ENCODE peak calls at places on chromosome 5, in eight cellular contexts. E is fibroblast of villous mesenchyme, O is AG04450, G is AG10803, K is astrocyte of the spinal cord, P is lower lobe of right lung, S is fibroblast of mammary gland, I is AG09309. J is an unnamed sample.

GRCh38 chr5:98774192-98775046 is 956 bp downstream of the RGMB start:
- DNase-seq in E (peak), O (no peak), G (peak), K (peak), P (peak), S (peak), I (no peak), J (peak)

GRCh38 chr5:90545511-90545910 is 13.1 kb upstream of the ADGRV1 start:
- DNase-seq in E (no peak), O (no peak), G (no peak), K (no peak), P (no peak), S (no peak), I (no peak), J (no peak)

GRCh38 chr5:68033961-68034581 is 181.5 kb upstream of the PIK3R1 start:
- DNase-seq in E (peak), O (peak), G (peak), K (peak), P (peak), S (peak), I (no peak), J (peak)

GRCh38 chr5:91178461-91178860 is 204.7 kb downstream of the ARRDC3 start:
- DNase-seq in E (peak), O (no peak), G (peak), K (no peak), P (no peak), S (peak), I (peak), J (peak)

GRCh38 chr5:104512063-104512798 is 949.6 kb upstream of the NUDT12 start:
- DNase-seq in E (peak), O (no peak), G (no peak), K (peak), P (no peak), S (no peak), I (no peak), J (no peak)

GRCh38 chr5:180813418-180813817 is 10.8 kb upstream of the MGAT1 start:
- DNase-seq in E (no peak), O (no peak), G (no peak), K (no peak), P (no peak), S (no peak), I (no peak), J (no peak)

GRCh38 chr5:107401470-107402085 is 269.2 kb downstream of the EFNA5 start:
- DNase-seq in E (no peak), O (no peak), G (no peak), K (no peak), P (no peak), S (no peak), I (no peak), J (no peak)

GRCh38 chr5:102826629-102827028 is 71.5 kb downstream of the PAM start:
- DNase-seq in E (no peak), O (no peak), G (no peak), K (no peak), P (no peak), S (no peak), I (no peak), J (no peak)

GRCh38 chr5:55668356-55668755 is 43.8 kb downstream of the SLC38A9 start:
- DNase-seq in E (peak), O (peak), G (peak), K (peak), P (no peak), S (peak), I (peak), J (peak)

GRCh38 chr5:55052383-55052931 is 28.4 kb downstream of the GZMK start:
- DNase-seq in E (no peak), O (no peak), G (no peak), K (no peak), P (no peak), S (peak), I (no peak), J (no peak)

GRCh38 chr5:83917261-83917908 is 196.7 kb upstream of the HAPLN1 start:
- DNase-seq in E (no peak), O (no peak), G (no peak), K (no peak), P (no peak), S (no peak), I (no peak), J (no peak)

GRCh38 chr5:94057655-94058054 is 316.3 kb upstream of the POU5F2 start:
- DNase-seq in E (no peak), O (no peak), G (no peak), K (peak), P (no peak), S (no peak), I (no peak), J (no peak)

GRCh38 chr5:125698420-125698819 is 724.8 kb upstream of the GRAMD2B start:
- DNase-seq in E (no peak), O (no peak), G (no peak), K (no peak), P (no peak), S (no peak), I (no peak), J (no peak)

GRCh38 chr5:180618830-180619562 is 27.7 kb upstream of the SCGB3A1 start:
- DNase-seq in E (peak), O (no peak), G (peak), K (peak), P (no peak), S (peak), I (no peak), J (peak)

GRCh38 chr5:178346607-178347334 is 114.2 kb upstream of the PHYKPL start:
- DNase-seq in E (no peak), O (no peak), G (no peak), K (no peak), P (peak), S (no peak), I (no peak), J (no peak)

GRCh38 chr5:67537439-67538342 is 341.1 kb upstream of the CD180 start:
- DNase-seq in E (peak), O (no peak), G (peak), K (peak), P (no peak), S (peak), I (no peak), J (peak)

GRCh38 chr5:10831416-10831815 is 70.4 kb upstream of the DAP start:
- DNase-seq in E (peak), O (peak), G (peak), K (peak), P (no peak), S (peak), I (peak), J (peak)

GRCh38 chr5:138874771-138875628 is at the start of gene LRRTM2:
- DNase-seq in E (peak), O (peak), G (peak), K (peak), P (no peak), S (peak), I (no peak), J (peak)

GRCh38 chr5:146409081-146409671 is 38.0 kb upstream of the TCERG1 start:
- DNase-seq in E (peak), O (no peak), G (peak), K (peak), P (no peak), S (peak), I (no peak), J (peak)

GRCh38 chr5:1511651-1512540 is 11.9 kb downstream of the LPCAT1 start:
- DNase-seq in E (peak), O (no peak), G (peak), K (peak), P (no peak), S (peak), I (peak), J (peak)

GRCh38 chr5:181223729-181224389 is 778 bp downstream of the TRIM41 start:
- DNase-seq in E (peak), O (no peak), G (no peak), K (no peak), P (peak), S (no peak), I (no peak), J (no peak)

GRCh38 chr5:110054240-110054639 is 364.5 kb downstream of the MAN2A1 start:
- DNase-seq in E (peak), O (no peak), G (peak), K (peak), P (no peak), S (peak), I (no peak), J (peak)

GRCh38 chr5:100903036-100903887 is at the start of gene ST8SIA4:
- DNase-seq in E (peak), O (peak), G (no peak), K (peak), P (peak), S (peak), I (no peak), J (peak)

GRCh38 chr5:78638423-78638822 is 10.1 kb downstream of the LHFPL2 start:
- DNase-seq in E (peak), O (peak), G (peak), K (peak), P (no peak), S (peak), I (peak), J (peak)

GRCh38 chr5:132025403-132025971 is 14.0 kb upstream of the ACSL6 start:
- DNase-seq in E (no peak), O (no peak), G (no peak), K (no peak), P (no peak), S (no peak), I (no peak), J (no peak)

GRCh38 chr5:168365581-168366081 is 74.2 kb downstream of the WWC1 start:
- DNase-seq in E (peak), O (no peak), G (peak), K (peak), P (peak), S (peak), I (peak), J (peak)

GRCh38 chr5:68730220-68731010 is 363.4 kb upstream of the SLC30A5 start:
- DNase-seq in E (peak), O (peak), G (peak), K (peak), P (no peak), S (peak), I (peak), J (peak)

GRCh38 chr5:118551031-118551430 is 437.3 kb downstream of the DTWD2 start:
- DNase-seq in E (no peak), O (no peak), G (peak), K (no peak), P (no peak), S (peak), I (no peak), J (no peak)

GRCh38 chr5:81006955-81007636 is 46.9 kb downstream of the RASGRF2 start:
- DNase-seq in E (no peak), O (no peak), G (no peak), K (no peak), P (no peak), S (no peak), I (no peak), J (no peak)

GRCh38 chr5:59758566-59758965 is 135.0 kb downstream of the PDE4D start:
- DNase-seq in E (no peak), O (no peak), G (no peak), K (no peak), P (no peak), S (no peak), I (no peak), J (no peak)

GRCh38 chr5:87936667-87937066 is 332.0 kb downstream of the TMEM161B start:
- DNase-seq in E (no peak), O (no peak), G (no peak), K (no peak), P (no peak), S (no peak), I (no peak), J (no peak)

DNA sequence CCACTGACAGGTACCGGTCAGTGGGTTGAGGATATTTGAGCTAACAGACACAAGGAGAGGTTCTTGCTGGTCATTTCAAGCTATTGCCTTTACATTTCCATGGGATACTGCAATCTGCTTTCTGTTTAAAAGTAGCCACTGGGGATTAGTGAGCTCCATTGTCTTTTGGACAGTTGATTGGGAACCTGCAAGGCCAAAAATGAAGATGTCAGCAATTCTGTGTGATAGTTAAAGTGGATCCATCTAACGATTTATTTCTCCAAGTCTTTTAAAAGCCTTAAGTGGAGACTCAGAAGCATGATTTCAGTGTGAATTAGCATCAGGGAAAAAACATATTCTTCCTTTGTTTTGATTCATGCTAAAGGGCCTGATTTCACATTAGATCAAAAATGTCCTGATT is 38.7 kb downstream of the MRPS30 start:
- DNase-seq in E (no peak), O (no peak), G (no peak), K (no peak), P (no peak), S (no peak), I (no peak), J (no peak)
- H3K4me3 ChIP-seq in E (no peak), O (no peak), G (no peak), K (no peak), P (no peak), S (no peak), I (no peak), J (no peak)

GRCh38 chr5:72364961-72365360 is 44.8 kb downstream of the PTCD2 start:
- DNase-seq in E (no peak), O (no peak), G (no peak), K (no peak), P (no peak), S (no peak), I (no peak), J (no peak)

GRCh38 chr5:72363146-72363802 is 43.1 kb downstream of the PTCD2 start:
- DNase-seq in E (peak), O (peak), G (peak), K (peak), P (no peak), S (peak), I (peak), J (peak)

GRCh38 chr5:72364186-72364585 is 44.0 kb downstream of the PTCD2 start:
- DNase-seq in E (no peak), O (no peak), G (no peak), K (no peak), P (no peak), S (no peak), I (no peak), J (no peak)

GRCh38 chr5:72369301-72370079 is 49.3 kb downstream of the PTCD2 start:
- DNase-seq in E (no peak), O (no peak), G (peak), K (no peak), P (no peak), S (no peak), I (no peak), J (no peak)

DNA sequence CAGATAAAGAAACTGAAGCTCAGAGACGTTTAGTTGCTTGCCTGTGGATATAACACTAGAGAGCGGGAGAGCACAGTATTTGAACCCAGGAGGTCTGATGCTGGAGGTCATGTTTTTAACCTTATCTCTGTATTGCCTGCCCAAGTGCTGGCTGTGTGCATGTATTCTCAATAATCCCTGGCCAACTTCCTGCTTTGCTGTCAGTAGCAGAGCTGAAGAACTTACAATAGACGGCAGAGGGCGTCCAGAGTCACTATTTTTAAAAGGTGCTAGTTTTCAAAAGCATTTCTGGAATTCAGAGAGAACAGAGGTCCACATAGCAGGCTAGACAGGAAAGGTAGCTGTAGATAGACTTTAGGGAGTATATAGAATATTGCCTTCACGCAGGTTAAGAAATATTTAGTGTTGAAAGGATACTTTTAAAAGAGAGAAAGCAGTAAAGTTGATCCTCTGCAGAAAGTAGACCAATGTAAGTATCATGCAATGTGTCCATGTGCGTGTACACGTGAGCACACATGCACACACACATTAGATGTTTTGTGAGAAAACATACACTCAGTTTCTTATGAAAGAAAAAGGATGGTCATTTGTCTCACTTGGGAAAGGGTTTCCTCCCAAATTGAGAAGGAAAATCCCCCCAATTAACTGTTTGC is 46.3 kb downstream of the PTCD2 start:
- DNase-seq in E (peak), O (peak), G (peak), K (peak), P (no peak), S (peak), I (peak), J (peak)
- TF ChIP-seq CTCF in E (peak), O (peak), G (peak), K (peak), P (peak), S (peak), I (peak), J (peak)

DNA sequence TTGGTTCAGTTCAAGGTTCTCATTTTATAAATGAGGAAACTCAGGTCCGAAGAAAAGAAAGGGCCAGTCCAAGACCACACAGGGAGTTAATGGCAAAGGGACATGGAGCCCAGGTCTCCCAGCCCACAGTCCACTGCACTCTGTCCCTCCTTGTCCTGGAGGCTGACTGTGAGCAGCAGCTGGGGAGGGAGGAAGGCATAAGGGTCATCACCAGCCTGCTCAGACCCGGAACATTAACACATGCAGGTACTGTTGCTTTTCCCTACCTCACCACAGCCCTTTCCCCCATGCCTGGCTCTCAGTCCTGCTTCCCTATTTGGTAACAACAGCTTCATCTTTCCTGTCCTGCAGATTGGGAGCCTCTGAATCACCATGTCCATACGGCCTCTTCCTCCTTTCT is 4.0 kb downstream of the GPX3 start:
- DNase-seq in E (no peak), O (no peak), G (no peak), K (no peak), P (no peak), S (no peak), I (no peak), J (no peak)
- H3K4me3 ChIP-seq in E (no peak), O (no peak), G (no peak), K (no peak), P (peak), S (no peak), I (no peak), J (no peak)

GRCh38 chr5:149863176-149863575 is 81.4 kb downstream of the PDE6A start:
- DNase-seq in E (no peak), O (no peak), G (no peak), K (no peak), P (no peak), S (no peak), I (no peak), J (no peak)

GRCh38 chr5:149869266-149869875 is 75.2 kb downstream of the PDE6A start:
- DNase-seq in E (no peak), O (no peak), G (no peak), K (no peak), P (no peak), S (no peak), I (no peak), J (no peak)

GRCh38 chr5:149860801-149861322 is 83.7 kb downstream of the PDE6A start:
- DNase-seq in E (no peak), O (no peak), G (no peak), K (peak), P (no peak), S (peak), I (no peak), J (peak)

GRCh38 chr5:149865746-149866145 is 78.8 kb downstream of the PDE6A start:
- DNase-seq in E (no peak), O (no peak), G (no peak), K (no peak), P (no peak), S (peak), I (no peak), J (peak)

DNA sequence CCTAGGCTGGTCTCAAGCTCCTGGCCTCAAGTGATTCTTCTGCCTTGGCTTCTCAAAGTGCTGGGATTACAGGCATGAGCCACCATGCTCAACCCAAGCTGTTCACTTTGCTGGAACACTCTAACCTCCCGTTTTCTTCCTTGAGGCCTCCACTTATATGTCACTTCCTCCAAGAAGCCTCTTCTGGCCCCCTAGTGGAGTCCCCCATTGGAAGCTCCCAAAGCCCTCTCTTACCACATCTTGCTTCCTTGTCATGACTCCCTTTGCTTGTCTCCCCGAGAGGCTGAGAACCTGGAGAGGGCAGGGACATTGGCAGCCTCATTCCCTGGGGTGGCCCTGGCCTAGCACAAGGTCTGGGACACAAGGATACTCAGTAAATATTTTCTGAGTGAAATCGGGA is 80.8 kb downstream of the PDE6A start:
- DNase-seq in E (no peak), O (no peak), G (no peak), K (no peak), P (no peak), S (no peak), I (no peak), J (no peak)
- TF ChIP-seq CTCF in E (no peak), O (no peak), G (no peak), K (no peak), P (no peak), S (no peak), I (no peak), J (no peak)

DNA sequence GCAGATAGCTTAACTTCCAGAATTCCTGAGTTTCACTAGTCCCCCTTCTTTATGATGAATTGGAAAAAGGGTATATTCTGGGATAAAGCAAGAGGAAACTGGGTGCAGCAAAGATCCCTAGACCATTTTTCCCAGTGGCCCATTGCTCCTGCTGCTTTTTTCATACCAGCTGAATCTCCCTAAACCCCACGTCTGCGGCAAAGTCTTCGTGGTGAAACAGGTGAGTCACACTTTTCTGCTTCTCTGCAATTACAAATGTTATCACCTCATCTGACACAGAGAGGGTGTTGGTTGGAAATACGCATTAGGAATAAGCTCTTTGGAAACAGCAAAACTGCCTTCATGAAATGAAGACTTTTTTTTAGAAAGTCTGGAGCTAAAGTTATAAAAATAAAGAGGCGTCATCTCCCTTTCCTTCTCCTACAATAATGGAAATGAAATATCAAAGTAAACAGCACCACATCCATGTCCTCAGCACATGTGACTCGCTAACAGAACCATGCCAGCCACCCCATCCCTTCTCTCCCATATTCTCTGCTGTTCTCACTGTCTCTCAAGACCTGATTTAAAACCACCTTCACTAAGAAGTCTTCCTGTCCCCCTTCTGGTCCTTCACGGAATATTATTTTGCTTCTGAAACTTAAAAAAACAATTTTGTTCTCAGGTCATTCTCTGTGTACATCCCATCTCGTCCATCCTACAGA is 39.5 kb upstream of the GLRX start:
- DNase-seq in E (peak), O (no peak), G (peak), K (peak), P (no peak), S (peak), I (peak), J (peak)
- H3K4me3 ChIP-seq in E (no peak), O (no peak), G (no peak), K (no peak), P (no peak), S (no peak), I (no peak), J (peak)